ENCODE peak calls at places on chromosomes 3 and 15, in four cellular contexts. One of them, this sample, is unnamed.

GRCh38 chr15:78565951-78566774 is 843 bp downstream of the CHRNA5 start:
- DNase-seq in NCI-H345: peak; percentile 21
- DNase-seq in body of pancreas: no peak
- DNase-seq in ovary: no peak
- DNase-seq in this sample: no peak

GRCh38 chr15:25850154-25851111 is 12.7 kb downstream of the ATP10A start:
- DNase-seq in NCI-H345: no peak
- DNase-seq in body of pancreas: peak; percentile 60
- DNase-seq in ovary: peak; percentile 64
- DNase-seq in this sample: no peak

GRCh38 chr15:57675481-57676181 is 30.9 kb upstream of the POLR2M start:
- DNase-seq in ovary: no peak
- DNase-seq in body of pancreas: peak; percentile 25
- DNase-seq in NCI-H345: no peak
- DNase-seq in this sample: no peak

GRCh38 chr15:57064033-57064432 is 145.6 kb downstream of the TCF12 start:
- DNase-seq in NCI-H345: no peak
- DNase-seq in body of pancreas: no peak
- DNase-seq in ovary: no peak
- DNase-seq in this sample: peak; percentile 6

GRCh38 chr3:45972534-45973402 is 22.9 kb downstream of the FYCO1 start:
- DNase-seq in body of pancreas: peak; percentile 53
- DNase-seq in ovary: peak; percentile 48
- DNase-seq in NCI-H345: no peak
- DNase-seq in this sample: no peak

GRCh38 chr3:112759681-112760080 is 87.0 kb downstream of the CD200R1L start:
- DNase-seq in ovary: no peak
- DNase-seq in body of pancreas: no peak
- DNase-seq in NCI-H345: peak; percentile 35
- DNase-seq in this sample: peak; percentile 8

GRCh38 chr15:44157679-44158078 is 37.4 kb downstream of the FRMD5 start:
- DNase-seq in NCI-H345: no peak
- DNase-seq in ovary: no peak
- DNase-seq in body of pancreas: no peak
- DNase-seq in this sample: no peak

GRCh38 chr15:96336643-96337353 is 6.3 kb downstream of the NR2F2 start:
- DNase-seq in ovary: peak; percentile 25
- DNase-seq in body of pancreas: peak; percentile 38
- DNase-seq in NCI-H345: no peak
- DNase-seq in this sample: no peak

GRCh38 chr3:76827647-76828273 is 212.1 kb upstream of the ROBO2 start:
- DNase-seq in NCI-H345: no peak
- DNase-seq in body of pancreas: no peak
- DNase-seq in ovary: no peak
- DNase-seq in this sample: no peak

GRCh38 chr15:25775317-25775912 is 87.7 kb downstream of the ATP10A start:
- DNase-seq in NCI-H345: no peak
- DNase-seq in ovary: no peak
- DNase-seq in body of pancreas: peak; percentile 49
- DNase-seq in this sample: no peak

GRCh38 chr3:184381261-184382224 is 1.7 kb downstream of the CHRD start:
- DNase-seq in NCI-H345: no peak
- DNase-seq in ovary: no peak
- DNase-seq in body of pancreas: no peak
- DNase-seq in this sample: no peak

GRCh38 chr15:56667517-56667916 is 65.8 kb downstream of the ZNF280D start:
- DNase-seq in body of pancreas: peak; percentile 35
- DNase-seq in ovary: no peak
- DNase-seq in NCI-H345: no peak
- DNase-seq in this sample: no peak

GRCh38 chr3:153163349-153164008 is 1.5 kb downstream of the RAP2B start:
- DNase-seq in ovary: peak; percentile 27
- DNase-seq in body of pancreas: no peak
- DNase-seq in NCI-H345: no peak
- DNase-seq in this sample: no peak

GRCh38 chr3:131960324-131960723 is 74.5 kb downstream of the CPNE4 start:
- DNase-seq in NCI-H345: no peak
- DNase-seq in body of pancreas: peak; percentile 12
- DNase-seq in ovary: no peak
- DNase-seq in this sample: no peak

GRCh38 chr3:104628185-104628789 is 738.4 kb upstream of the ALCAM start:
- DNase-seq in NCI-H345: no peak
- DNase-seq in ovary: no peak
- DNase-seq in body of pancreas: peak; percentile 33
- DNase-seq in this sample: no peak

GRCh38 chr3:13884851-13885703 is 5.2 kb upstream of the WNT7A start:
- DNase-seq in ovary: no peak
- DNase-seq in NCI-H345: peak; percentile 62
- DNase-seq in body of pancreas: peak; percentile 78
- DNase-seq in this sample: peak; percentile 36

GRCh38 chr15:57969355-57969754 is 96.2 kb downstream of the ALDH1A2 start:
- DNase-seq in ovary: no peak
- DNase-seq in body of pancreas: no peak
- DNase-seq in NCI-H345: peak; percentile 8
- DNase-seq in this sample: no peak

GRCh38 chr3:194056731-194057415 is 79.1 kb upstream of the HES1 start:
- DNase-seq in ovary: no peak
- DNase-seq in body of pancreas: no peak
- DNase-seq in NCI-H345: no peak
- DNase-seq in this sample: no peak

GRCh38 chr3:104564045-104564643 is 802.6 kb upstream of the ALCAM start:
- DNase-seq in body of pancreas: peak; percentile 50
- DNase-seq in NCI-H345: no peak
- DNase-seq in ovary: peak; percentile 62
- DNase-seq in this sample: no peak

GRCh38 chr3:37970802-37971201 is 19.8 kb upstream of the VILL start:
- DNase-seq in ovary: no peak
- DNase-seq in body of pancreas: no peak
- DNase-seq in NCI-H345: no peak
- DNase-seq in this sample: no peak

GRCh38 chr15:31266712-31267111 is 59.9 kb upstream of the KLF13 start:
- DNase-seq in body of pancreas: no peak
- DNase-seq in ovary: peak; percentile 11
- DNase-seq in NCI-H345: no peak
- DNase-seq in this sample: no peak

GRCh38 chr3:152280539-152280938 is 11.8 kb downstream of the MBNL1 start:
- DNase-seq in NCI-H345: no peak
- DNase-seq in body of pancreas: no peak
- DNase-seq in ovary: no peak
- DNase-seq in this sample: no peak

GRCh38 chr3:182500294-182500693 is 293.0 kb upstream of the ATP11B start:
- DNase-seq in ovary: no peak
- DNase-seq in NCI-H345: no peak
- DNase-seq in body of pancreas: no peak
- DNase-seq in this sample: no peak

GRCh38 chr15:70002897-70003296 is 94.8 kb downstream of the TLE3 start:
- DNase-seq in ovary: no peak
- DNase-seq in NCI-H345: no peak
- DNase-seq in body of pancreas: no peak
- DNase-seq in this sample: no peak

GRCh38 chr3:130811552-130811951 is 64.9 kb upstream of the PIK3R4 start:
- DNase-seq in body of pancreas: no peak
- DNase-seq in ovary: no peak
- DNase-seq in NCI-H345: peak; percentile 17
- DNase-seq in this sample: no peak

GRCh38 chr3:134606033-134607025 is 44.5 kb downstream of the KY start:
- DNase-seq in ovary: no peak
- DNase-seq in NCI-H345: peak; percentile 14
- DNase-seq in body of pancreas: no peak
- DNase-seq in this sample: no peak

GRCh38 chr3:186165331-186165730 is 56.4 kb upstream of the ETV5 start:
- DNase-seq in body of pancreas: no peak
- DNase-seq in NCI-H345: no peak
- DNase-seq in ovary: no peak
- DNase-seq in this sample: no peak

GRCh38 chr15:66805207-66805975 is 103.4 kb downstream of the SMAD6 start:
- DNase-seq in ovary: no peak
- DNase-seq in NCI-H345: no peak
- DNase-seq in body of pancreas: no peak
- DNase-seq in this sample: no peak

GRCh38 chr3:64343692-64344440 is 118.6 kb upstream of the PRICKLE2 start:
- DNase-seq in NCI-H345: no peak
- DNase-seq in ovary: no peak
- DNase-seq in body of pancreas: no peak
- DNase-seq in this sample: no peak

GRCh38 chr15:88897456-88898194 is 2.3 kb upstream of the HAPLN3 start:
- DNase-seq in body of pancreas: peak; percentile 77
- DNase-seq in ovary: peak; percentile 91
- DNase-seq in NCI-H345: peak; percentile 24
- DNase-seq in this sample: peak; percentile 57

GRCh38 chr15:23628612-23629233 is 18.9 kb downstream of the MAGEL2 start:
- DNase-seq in body of pancreas: no peak
- DNase-seq in ovary: no peak
- DNase-seq in NCI-H345: no peak
- DNase-seq in this sample: no peak

GRCh38 chr15:41794081-41794480 is 19.8 kb downstream of the MAPKBP1 start:
- DNase-seq in body of pancreas: no peak
- DNase-seq in NCI-H345: no peak
- DNase-seq in ovary: no peak
- DNase-seq in this sample: no peak

GRCh38 chr3:99909714-99910508 is 92.2 kb downstream of the CMSS1 start:
- DNase-seq in NCI-H345: no peak
- DNase-seq in ovary: no peak
- DNase-seq in body of pancreas: no peak
- DNase-seq in this sample: no peak

GRCh38 chr3:32619395-32619794 is 48.7 kb upstream of the DYNC1LI1 start:
- DNase-seq in ovary: no peak
- DNase-seq in body of pancreas: no peak
- DNase-seq in NCI-H345: no peak
- DNase-seq in this sample: no peak

GRCh38 chr3:99520511-99520910 is 117.9 kb upstream of the COL8A1 start:
- DNase-seq in ovary: no peak
- DNase-seq in NCI-H345: no peak
- DNase-seq in body of pancreas: no peak
- DNase-seq in this sample: no peak

This sample was measured in NCI-H510A.